ENCODE peak calls at places on chromosome 17, in four cellular contexts. Q is foreskin melanocyte; H is effector CD4-positive, alpha-beta T cell; P is dermis microvascular lymphatic vessel endothelial cell. J is an unnamed sample.

GRCh38 chr17:76831316-76831715 is 36.9 kb upstream of the MGAT5B start:
- DNase-seq in H (no peak), Q (no peak), P (no peak), J (no peak)

GRCh38 chr17:45291170-45291805 is 25.5 kb downstream of the MAP3K14 start:
- DNase-seq in H (no peak), P (no peak), Q (no peak), J (no peak)

GRCh38 chr17:56510554-56511342 is 82.8 kb upstream of the NOG start:
- DNase-seq in Q (no peak), H (no peak), P (no peak), J (no peak)

GRCh38 chr17:6508026-6508425 is 48.3 kb downstream of the PITPNM3 start:
- DNase-seq in H (no peak), Q (no peak), P (no peak), J (no peak)

GRCh38 chr17:50432125-50432762 is 6.2 kb downstream of the ACSF2 start:
- DNase-seq in P (no peak), H (no peak), Q (no peak), J (no peak)

GRCh38 chr17:4839965-4840892 is 7.1 kb downstream of the MINK1 start:
- DNase-seq in P (no peak), H (no peak), Q (no peak), J (no peak)

GRCh38 chr17:66492500-66493123 is 190.2 kb downstream of the PRKCA start:
- DNase-seq in H (no peak), P (no peak), Q (no peak), J (no peak)

GRCh38 chr17:559699-560378 is 154.8 kb downstream of the VPS53 start:
- DNase-seq in Q (peak; percentile 99), P (no peak), H (no peak), J (no peak)

GRCh38 chr17:73155410-73156165 is 9.2 kb upstream of the SSTR2 start:
- DNase-seq in P (no peak), Q (no peak), H (no peak), J (peak; percentile 64)